ENCODE peak calls at places on chromosomes 1 and 21, in seven cellular contexts. T is HuH-7.5, D is MCF 10A, F is A172, B is cardiac fibroblast, W is GM12892, A is heart left ventricle. N is an unnamed sample.

GRCh38 chr1:7224644-7225043 is 439.4 kb downstream of the CAMTA1 start:
- DNase-seq in B (no peak), W (no peak), T (no peak), A (no peak), F (no peak), D (peak), N (no peak)

GRCh38 chr21:17512245-17513213 is at the start of gene CXADR:
- DNase-seq in F (peak), D (peak), W (peak), T (peak), B (peak), A (peak), N (peak)

GRCh38 chr1:45619149-45619921 is 4.5 kb downstream of the CCDC17 start:
- DNase-seq in A (no peak), T (no peak), B (no peak), W (no peak), D (no peak), F (no peak), N (no peak)

GRCh38 chr1:31531177-31532000 is 44.9 kb upstream of the TINAGL1 start:
- DNase-seq in A (no peak), T (no peak), F (peak), B (peak), D (peak), W (no peak), N (peak)

GRCh38 chr1:112862753-112863426 is 93.1 kb downstream of the SLC16A1 start:
- DNase-seq in A (no peak), T (no peak), F (no peak), W (no peak), D (no peak), B (no peak), N (no peak)

GRCh38 chr1:86888327-86888726 is 25.6 kb downstream of the SELENOF start:
- DNase-seq in D (no peak), T (no peak), F (no peak), W (no peak), B (no peak), A (no peak), N (no peak)

GRCh38 chr1:201131398-201131797 is 4.4 kb upstream of the ASCL5 start:
- DNase-seq in F (no peak), B (no peak), A (no peak), W (no peak), T (no peak), D (no peak), N (no peak)

GRCh38 chr1:196609114-196609737 is 986 bp upstream of the KCNT2 start:
- DNase-seq in W (no peak), B (no peak), F (no peak), A (no peak), T (peak), D (no peak), N (no peak)

GRCh38 chr1:2803086-2803930 is 1.8 kb upstream of the TTC34 start:
- DNase-seq in D (no peak), B (no peak), T (no peak), A (no peak), F (no peak), W (no peak), N (no peak)

GRCh38 chr1:169590932-169591331 is 4.7 kb upstream of the F5 start:
- DNase-seq in T (no peak), F (no peak), D (peak), B (no peak), A (no peak), W (no peak), N (no peak)

GRCh38 chr1:212124891-212125582 is 89.5 kb downstream of the DTL start:
- DNase-seq in F (no peak), D (no peak), B (no peak), T (no peak), A (no peak), W (no peak), N (peak)

GRCh38 chr1:71668059-71668458 is 587.2 kb upstream of the ZRANB2 start:
- DNase-seq in W (no peak), D (no peak), A (no peak), F (no peak), T (no peak), B (no peak), N (no peak)

GRCh38 chr21:39818557-39818956 is 48.7 kb upstream of the PCP4 start:
- DNase-seq in A (no peak), B (no peak), T (no peak), D (no peak), W (no peak), F (no peak), N (no peak)

GRCh38 chr1:67749844-67750689 is 65.1 kb downstream of the GADD45A start:
- DNase-seq in B (peak), T (no peak), A (no peak), D (peak), W (no peak), F (peak), N (peak)

GRCh38 chr1:241586905-241587532 is 53.1 kb downstream of the CHML start:
- DNase-seq in T (no peak), A (no peak), W (no peak), B (no peak), D (no peak), F (no peak), N (no peak)

GRCh38 chr1:112144738-112145426 is 155.4 kb upstream of the KCND3 start:
- DNase-seq in A (peak), T (no peak), F (no peak), D (no peak), B (no peak), W (no peak), N (no peak)

GRCh38 chr1:36106269-36106668 is 17.6 kb downstream of the ADPRS start:
- DNase-seq in F (no peak), A (no peak), B (no peak), W (no peak), T (no peak), D (no peak), N (no peak)

GRCh38 chr1:25065246-25066238 is 135.5 kb upstream of the RUNX3 start:
- DNase-seq in T (no peak), W (no peak), F (no peak), B (peak), D (no peak), A (no peak), N (no peak)

GRCh38 chr1:245153645-245154428 is 948 bp upstream of the KIF26B start:
- DNase-seq in D (peak), A (no peak), B (no peak), W (peak), T (peak), F (peak), N (peak)

GRCh38 chr1:95096218-95096841 is 20.8 kb upstream of the TLCD4 start:
- DNase-seq in W (no peak), D (peak), A (no peak), F (no peak), B (no peak), T (no peak), N (peak)

N was measured in iris pigment epithelial cell.